ENCODE peak calls at places on chromosomes 13 and 19, in four cellular contexts. E is HTR-8/SVneo, R is RCC 7860, V is HEK293T. N is an unnamed sample.
A peak's percentile ranks its signal among the peaks of the same experiment; 100 is the strongest.

GRCh38 chr19:11131471-11131870 is 24.1 kb downstream of the SPC24 start:
- DNase-seq in E (no peak), V (no peak), R (no peak), N (no peak)

GRCh38 chr19:46944123-46944718 is 75.4 kb upstream of the NPAS1 start:
- DNase-seq in R (no peak), V (no peak), E (no peak), N (no peak)

GRCh38 chr13:27171244-27171829 is at the start of gene USP12:
- DNase-seq in E (no peak), V (peak; percentile 46), R (no peak), N (no peak)

GRCh38 chr13:28322256-28322895 is 172.6 kb downstream of the FLT1 start:
- DNase-seq in V (no peak), E (no peak), R (no peak), N (no peak)

GRCh38 chr13:114082849-114083645 is 49.4 kb downstream of the RASA3 start:
- DNase-seq in E (no peak), R (no peak), V (no peak), N (no peak)

GRCh38 chr19:17296278-17296677 is 6.9 kb downstream of the ABHD8 start:
- DNase-seq in V (no peak), R (peak; percentile 71), E (peak; percentile 71), N (no peak)

GRCh38 chr13:111938743-111939142 is 128.2 kb upstream of the SOX1 start:
- DNase-seq in R (no peak), E (no peak), V (no peak), N (no peak)

GRCh38 chr13:108855737-108856387 is 226.5 kb downstream of the MYO16 start:
- DNase-seq in V (no peak), E (no peak), R (no peak), N (no peak)

GRCh38 chr13:109144693-109145437 is 515.5 kb downstream of the MYO16 start:
- DNase-seq in V (no peak), R (no peak), E (no peak), N (no peak)

GRCh38 chr13:92767468-92767867 is 459.1 kb upstream of the GPC6 start:
- DNase-seq in V (no peak), E (no peak), R (no peak), N (no peak)

GRCh38 chr19:17755977-17756670 is 4.8 kb downstream of the FCHO1 start:
- DNase-seq in V (peak; percentile 48), R (no peak), E (no peak), N (no peak)

GRCh38 chr19:51000981-51001380 is 423 bp downstream of the KLK8 start:
- DNase-seq in E (no peak), V (no peak), R (no peak), N (no peak)

GRCh38 chr13:80245162-80245733 is 95.7 kb downstream of the SPRY2 start:
- DNase-seq in E (no peak), R (no peak), V (no peak), N (no peak)

GRCh38 chr19:29811125-29812079 is at the start of gene CCNE1:
- DNase-seq in R (peak; percentile 52), V (peak; percentile 99), E (peak; percentile 84), N (no peak)

GRCh38 chr13:74866151-74866550 is 615.8 kb downstream of the TBC1D4 start:
- DNase-seq in E (no peak), R (no peak), V (no peak), N (no peak)

GRCh38 chr13:83085186-83085900 is 796.9 kb downstream of the SLITRK1 start:
- DNase-seq in E (no peak), R (no peak), V (no peak), N (no peak)

GRCh38 chr13:94515352-94515751 is 35.9 kb upstream of the DCT start:
- DNase-seq in V (no peak), R (no peak), E (no peak), N (no peak)

GRCh38 chr19:6516659-6517291 is 14.1 kb upstream of the TNFSF9 start:
- DNase-seq in V (peak; percentile 90), E (peak; percentile 91), R (peak; percentile 77), N (peak; percentile 43)

GRCh38 chr13:93450226-93450625 is 223.6 kb downstream of the GPC6 start:
- DNase-seq in V (no peak), R (no peak), E (peak; percentile 2), N (no peak)

N was measured in HS-27A.